ENCODE peak calls at places on chromosomes 11 and 22, in five cellular contexts. U, V, K, G and I are unnamed samples.

GRCh38 chr11:124811423-124812125 is 11.4 kb upstream of the MSANTD2 start:
- DNase-seq in U (no peak), V (no peak), K (no peak), G (no peak), I (no peak)

GRCh38 chr11:8265681-8266241 is 2.1 kb upstream of the LMO1 start:
- DNase-seq in U (no peak), K (no peak), V (no peak), G (peak), I (no peak)

GRCh38 chr22:50683086-50683993 is 10.7 kb downstream of the SHANK3 start:
- DNase-seq in V (no peak), K (no peak), G (no peak), U (no peak), I (no peak)

GRCh38 chr22:22878211-22878570 is 9.4 kb upstream of the IGLL5 start:
- DNase-seq in K (no peak), V (no peak), U (no peak), G (no peak), I (no peak)

GRCh38 chr11:100929377-100929776 is 200.2 kb downstream of the PGR start:
- DNase-seq in U (peak), K (no peak), V (peak), G (no peak), I (peak)

GRCh38 chr11:7898666-7899283 is 32.3 kb downstream of the OR10A6 start:
- DNase-seq in K (no peak), V (no peak), U (no peak), G (no peak), I (no peak)

GRCh38 chr11:87451400-87451799 is 413.7 kb downstream of the TMEM135 start:
- DNase-seq in K (no peak), U (no peak), V (no peak), G (no peak), I (no peak)

GRCh38 chr22:45538284-45538683 is 35.6 kb downstream of the FBLN1 start:
- DNase-seq in V (peak), G (no peak), K (peak), U (no peak), I (no peak)

GRCh38 chr22:17785185-17786184 is 11.2 kb upstream of the BID start:
- DNase-seq in G (no peak), U (peak), V (peak), K (peak), I (no peak)

GRCh38 chr11:44814881-44815592 is 88.3 kb downstream of the TSPAN18 start:
- DNase-seq in K (no peak), V (peak), G (no peak), U (peak), I (peak)

GRCh38 chr11:39678996-39679395 is 1780.5 kb downstream of the LRRC4C start:
- DNase-seq in V (no peak), K (no peak), G (no peak), U (no peak), I (no peak)

GRCh38 chr11:17013548-17014320 is 480 bp downstream of the PLEKHA7 start:
- DNase-seq in V (no peak), K (no peak), G (peak), U (no peak), I (no peak)

GRCh38 chr11:112219476-112220232 is 6.6 kb upstream of the PTS start:
- DNase-seq in G (no peak), U (peak), K (no peak), V (peak), I (peak)

GRCh38 chr11:8250981-8251620 is 12.6 kb downstream of the LMO1 start:
- DNase-seq in K (peak), V (no peak), U (no peak), G (peak), I (no peak)

GRCh38 chr11:2988996-2989395 is 3.1 kb downstream of the NAP1L4 start:
- DNase-seq in V (no peak), G (no peak), U (no peak), K (no peak), I (no peak)

GRCh38 chr11:61756452-61757212 is 4.2 kb downstream of the MYRF start:
- DNase-seq in K (no peak), G (no peak), V (peak), U (peak), I (no peak)

GRCh38 chr11:109933126-109933525 is 160.1 kb upstream of the ZC3H12C start:
- DNase-seq in G (no peak), V (peak), K (no peak), U (peak), I (peak)

GRCh38 chr22:19503367-19503766 is 20.8 kb downstream of the CLDN5 start:
- DNase-seq in V (no peak), U (no peak), G (no peak), K (no peak), I (no peak)

GRCh38 chr11:101870510-101870909 is 44.3 kb upstream of the CEP126 start:
- DNase-seq in G (no peak), U (peak), V (peak), K (no peak), I (peak)

DNA sequence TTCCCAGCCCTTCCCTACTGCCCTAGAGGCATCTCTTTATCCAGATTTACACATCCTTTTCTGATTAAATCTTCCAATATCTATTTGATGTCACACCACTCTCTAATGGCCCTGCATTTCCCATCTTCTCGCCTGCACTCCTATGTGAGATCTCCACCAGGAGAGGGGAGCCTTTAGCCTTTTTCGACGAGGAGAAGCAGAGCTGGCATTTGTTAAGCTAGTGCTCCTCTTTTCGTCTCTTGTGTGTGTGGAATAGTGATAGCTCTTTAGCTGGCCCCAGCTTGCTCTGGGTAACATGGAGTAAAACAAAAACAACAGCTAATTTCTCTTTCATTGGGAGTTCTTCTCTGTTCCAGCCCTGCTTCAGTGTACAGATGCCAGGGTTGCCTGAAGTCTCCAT is 536.5 kb downstream of the NTM start:
- DNase-seq in G (no peak), U (no peak), V (no peak), K (no peak), I (peak)
- TF ChIP-seq CTCF in G (no peak), U (no peak), V (peak), K (no peak), I (peak)

GRCh38 chr11:115287266-115287665 is 216.9 kb downstream of the CADM1 start:
- DNase-seq in V (no peak), G (no peak), K (no peak), U (no peak), I (no peak)
- H3K4me3 ChIP-seq in V (no peak), G (no peak), K (no peak), U (no peak), I (no peak)

DNA sequence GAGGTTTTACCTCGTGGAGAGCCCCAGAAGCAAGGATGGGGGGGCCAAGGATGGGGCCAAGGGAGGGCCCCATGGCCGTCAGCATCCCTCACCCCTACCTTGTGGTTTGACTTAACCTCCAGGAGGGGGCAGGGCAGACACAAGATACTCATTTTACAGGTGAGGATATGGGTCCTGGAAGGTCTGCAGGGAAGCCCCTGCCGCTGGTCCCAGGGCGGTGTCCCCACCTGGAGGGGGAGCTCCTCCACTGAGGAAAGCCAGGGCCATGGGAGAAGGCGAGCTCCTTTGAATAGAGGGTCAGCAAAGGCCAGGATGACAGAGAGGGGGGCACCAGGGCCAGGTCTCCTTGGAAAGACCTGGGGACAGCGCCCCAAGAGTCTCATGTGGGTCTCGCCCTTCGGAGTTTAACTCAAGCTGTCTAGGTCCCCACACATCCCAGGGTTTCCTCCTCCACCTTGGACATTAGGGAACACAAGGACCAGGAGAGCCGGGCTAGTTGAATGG is 5.9 kb upstream of the ADORA2A start:
- DNase-seq in K (no peak), V (no peak), G (no peak), U (no peak), I (no peak)
- TF ChIP-seq CTCF in K (no peak), V (no peak), G (no peak), U (no peak), I (peak)

DNA sequence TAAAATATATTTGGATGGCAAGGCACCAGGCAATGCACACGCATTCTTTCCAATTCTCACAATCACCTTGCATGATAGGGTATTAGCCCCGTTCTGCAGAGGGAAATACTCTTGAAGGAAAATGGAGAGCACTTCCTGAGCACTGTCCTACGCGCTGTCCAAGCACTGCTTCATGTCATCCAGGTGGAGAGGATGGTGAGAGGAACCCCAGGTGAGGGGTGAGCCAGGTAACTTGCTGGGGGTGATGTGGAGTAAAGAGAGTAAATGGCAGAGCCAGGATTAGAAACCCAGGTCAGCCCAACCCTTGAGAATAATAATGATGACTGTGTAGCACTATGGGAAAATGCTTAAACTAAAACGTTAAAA is 711 bp upstream of the PACSIN2 start:
- DNase-seq in G (no peak), U (no peak), K (no peak), V (no peak), I (no peak)
- H3K4me3 ChIP-seq in G (peak), U (peak), K (peak), V (peak), I (peak)

DNA sequence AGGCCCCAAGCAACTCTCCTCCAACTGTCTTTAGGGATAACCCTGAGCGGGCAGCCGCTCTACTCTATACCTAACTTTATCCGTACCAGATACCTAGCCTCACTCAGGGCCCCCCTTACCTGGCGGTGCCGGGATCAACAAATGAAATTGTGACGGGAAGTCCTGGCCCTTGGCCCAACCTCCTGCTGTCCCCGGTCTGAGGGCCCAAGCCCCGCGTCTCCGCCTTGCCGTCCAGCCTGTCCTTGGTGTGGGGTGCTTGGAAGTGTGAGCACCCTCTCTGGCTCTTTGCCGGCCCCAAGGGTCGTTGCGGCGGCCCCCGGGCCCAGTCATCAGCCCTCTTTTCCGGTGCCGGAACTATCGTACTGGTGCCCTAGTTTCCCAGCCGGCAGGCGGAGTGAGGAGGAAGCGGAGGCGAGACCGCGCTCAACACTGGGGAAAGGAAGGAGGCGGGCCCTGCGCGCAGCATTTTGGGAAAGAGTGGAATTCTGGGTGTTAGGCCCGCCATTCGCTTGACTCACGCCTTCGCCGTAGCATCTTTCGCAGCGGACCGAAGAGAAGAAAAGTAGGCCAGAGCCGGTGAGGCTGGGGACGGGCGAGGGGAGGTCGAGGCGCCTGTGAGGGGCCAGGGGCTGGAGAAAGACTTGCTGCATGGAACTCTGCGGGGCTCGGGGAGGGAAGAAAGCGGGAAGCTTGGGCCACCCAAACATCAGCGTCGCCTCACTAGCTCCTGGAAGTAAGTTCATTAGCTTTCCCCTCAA is at the start of gene SNRPD3:
- DNase-seq in U (peak), V (peak), K (peak), G (peak), I (peak)
- TF ChIP-seq CTCF in U (no peak), V (peak), K (peak), G (no peak), I (peak)